ENCODE peak calls at places on chromosomes 11 and 22, in eight cellular contexts. One of them, this sample, is unnamed. For H3K4me1 and H3K36me3, the result is how much of the 10 kb centered on the place peaks cover.

GRCh38 chr11:129117595-129118350 is 74.4 kb downstream of the ARHGAP32 start:
- DNase-seq in MM.1S: peak
- DNase-seq in PC-9: peak
- DNase-seq in spleen: no peak
- DNase-seq in upper lobe of right lung: no peak
- DNase-seq in mucosa of descending colon: no peak
- DNase-seq in uterus: peak
- DNase-seq in OCI-LY7: peak
- DNase-seq in this sample: no peak

GRCh38 chr22:25447067-25447688 is 117.3 kb upstream of the GRK3 start:
- DNase-seq in MM.1S: no peak
- DNase-seq in PC-9: no peak
- DNase-seq in spleen: no peak
- DNase-seq in upper lobe of right lung: no peak
- DNase-seq in mucosa of descending colon: no peak
- DNase-seq in uterus: no peak
- DNase-seq in OCI-LY7: peak
- DNase-seq in this sample: no peak

GRCh38 chr11:76302707-76303395 is 78.1 kb downstream of the THAP12 start:
- DNase-seq in MM.1S: no peak
- DNase-seq in PC-9: no peak
- DNase-seq in spleen: no peak
- DNase-seq in upper lobe of right lung: no peak
- DNase-seq in mucosa of descending colon: no peak
- DNase-seq in uterus: no peak
- DNase-seq in OCI-LY7: no peak
- DNase-seq in this sample: no peak

GRCh38 chr22:25746012-25746373 is 4.0 kb downstream of the MYO18B start:
- DNase-seq in MM.1S: no peak
- DNase-seq in PC-9: no peak
- DNase-seq in spleen: no peak
- DNase-seq in upper lobe of right lung: no peak
- DNase-seq in mucosa of descending colon: no peak
- DNase-seq in uterus: no peak
- DNase-seq in OCI-LY7: no peak
- DNase-seq in this sample: no peak

GRCh38 chr22:21443735-21444421 is 23.3 kb upstream of the TMEM191C start:
- DNase-seq in MM.1S: no peak
- DNase-seq in PC-9: no peak
- DNase-seq in spleen: peak
- DNase-seq in upper lobe of right lung: peak
- DNase-seq in mucosa of descending colon: peak
- DNase-seq in uterus: no peak
- DNase-seq in OCI-LY7: no peak
- DNase-seq in this sample: peak

GRCh38 chr11:24233041-24233440 is 263.8 kb upstream of the LUZP2 start:
- DNase-seq in MM.1S: peak
- DNase-seq in PC-9: no peak
- DNase-seq in spleen: no peak
- DNase-seq in upper lobe of right lung: no peak
- DNase-seq in mucosa of descending colon: no peak
- DNase-seq in uterus: no peak
- DNase-seq in OCI-LY7: no peak
- DNase-seq in this sample: no peak

GRCh38 chr11:35303596-35304392 is 115.6 kb downstream of the SLC1A2 start:
- DNase-seq in MM.1S: no peak
- DNase-seq in PC-9: no peak
- DNase-seq in spleen: no peak
- DNase-seq in upper lobe of right lung: peak
- DNase-seq in mucosa of descending colon: no peak
- DNase-seq in uterus: peak
- DNase-seq in OCI-LY7: no peak
- DNase-seq in this sample: peak

GRCh38 chr22:39748877-39749276 is 144.7 kb downstream of the ENTHD1 start:
- DNase-seq in MM.1S: no peak
- DNase-seq in PC-9: no peak
- DNase-seq in spleen: no peak
- DNase-seq in upper lobe of right lung: no peak
- DNase-seq in mucosa of descending colon: no peak
- DNase-seq in uterus: no peak
- DNase-seq in OCI-LY7: no peak
- DNase-seq in this sample: no peak

GRCh38 chr11:2990617-2991476 is 1.3 kb downstream of the NAP1L4 start:
- DNase-seq in MM.1S: peak
- DNase-seq in PC-9: no peak
- DNase-seq in spleen: no peak
- DNase-seq in upper lobe of right lung: no peak
- DNase-seq in mucosa of descending colon: no peak
- DNase-seq in uterus: no peak
- DNase-seq in OCI-LY7: peak
- DNase-seq in this sample: no peak

GRCh38 chr22:49377306-49377705 is 450.4 kb downstream of the BRD1 start:
- DNase-seq in MM.1S: no peak
- DNase-seq in PC-9: no peak
- DNase-seq in spleen: peak
- DNase-seq in upper lobe of right lung: peak
- DNase-seq in mucosa of descending colon: no peak
- DNase-seq in uterus: no peak
- DNase-seq in OCI-LY7: no peak
- DNase-seq in this sample: no peak

GRCh38 chr11:110801328-110801727 is 89.1 kb upstream of the ARHGAP20 start:
- DNase-seq in MM.1S: no peak
- DNase-seq in PC-9: no peak
- DNase-seq in spleen: no peak
- DNase-seq in upper lobe of right lung: no peak
- DNase-seq in mucosa of descending colon: no peak
- DNase-seq in uterus: no peak
- DNase-seq in OCI-LY7: no peak
- DNase-seq in this sample: no peak

GRCh38 chr11:35082322-35083180 is 56.4 kb upstream of the CD44 start:
- DNase-seq in MM.1S: peak
- DNase-seq in PC-9: peak
- DNase-seq in spleen: peak
- DNase-seq in upper lobe of right lung: peak
- DNase-seq in mucosa of descending colon: peak
- DNase-seq in uterus: peak
- DNase-seq in OCI-LY7: peak
- DNase-seq in this sample: peak

GRCh38 chr22:26949193-26949592 is 291.8 kb downstream of the MIAT start:
- DNase-seq in MM.1S: no peak
- DNase-seq in PC-9: peak
- DNase-seq in spleen: no peak
- DNase-seq in upper lobe of right lung: no peak
- DNase-seq in mucosa of descending colon: no peak
- DNase-seq in uterus: no peak
- DNase-seq in OCI-LY7: no peak
- DNase-seq in this sample: no peak

GRCh38 chr22:45159652-45160462 is 3.9 kb upstream of the NUP50 start:
- DNase-seq in MM.1S: no peak
- DNase-seq in PC-9: no peak
- DNase-seq in spleen: no peak
- DNase-seq in upper lobe of right lung: no peak
- DNase-seq in mucosa of descending colon: no peak
- DNase-seq in uterus: no peak
- DNase-seq in OCI-LY7: no peak
- DNase-seq in this sample: no peak

GRCh38 chr22:45208993-45209838 is 31.5 kb downstream of the KIAA0930 start:
- DNase-seq in MM.1S: no peak
- DNase-seq in PC-9: no peak
- DNase-seq in spleen: peak
- DNase-seq in upper lobe of right lung: no peak
- DNase-seq in mucosa of descending colon: peak
- DNase-seq in uterus: no peak
- DNase-seq in OCI-LY7: no peak
- DNase-seq in this sample: no peak

GRCh38 chr11:65036931-65037330 is 4.1 kb upstream of the SAC3D1 start:
- DNase-seq in MM.1S: no peak
- DNase-seq in PC-9: peak
- DNase-seq in spleen: no peak
- DNase-seq in upper lobe of right lung: peak
- DNase-seq in mucosa of descending colon: peak
- DNase-seq in uterus: no peak
- DNase-seq in OCI-LY7: no peak
- DNase-seq in this sample: no peak

GRCh38 chr11:62710001-62710345 is 2.5 kb downstream of the GNG3 start:
- DNase-seq in MM.1S: peak
- DNase-seq in PC-9: no peak
- DNase-seq in spleen: no peak
- DNase-seq in upper lobe of right lung: peak
- DNase-seq in mucosa of descending colon: no peak
- DNase-seq in uterus: no peak
- DNase-seq in OCI-LY7: no peak
- DNase-seq in this sample: no peak

GRCh38 chr11:102244681-102245409 is 72.4 kb upstream of the BIRC3 start:
- DNase-seq in MM.1S: no peak
- DNase-seq in PC-9: peak
- DNase-seq in spleen: no peak
- DNase-seq in upper lobe of right lung: no peak
- DNase-seq in mucosa of descending colon: no peak
- DNase-seq in uterus: no peak
- DNase-seq in OCI-LY7: no peak
- DNase-seq in this sample: no peak

GRCh38 chr11:44758996-44759395 is 32.2 kb downstream of the TSPAN18 start:
- DNase-seq in MM.1S: no peak
- DNase-seq in PC-9: no peak
- DNase-seq in spleen: no peak
- DNase-seq in upper lobe of right lung: no peak
- DNase-seq in mucosa of descending colon: no peak
- DNase-seq in uterus: no peak
- DNase-seq in OCI-LY7: no peak
- DNase-seq in this sample: peak

GRCh38 chr22:43945632-43946390 is 9.4 kb upstream of the SAMM50 start:
- DNase-seq in MM.1S: peak
- DNase-seq in PC-9: peak
- DNase-seq in spleen: peak
- DNase-seq in upper lobe of right lung: peak
- DNase-seq in mucosa of descending colon: no peak
- DNase-seq in uterus: no peak
- DNase-seq in OCI-LY7: peak
- DNase-seq in this sample: no peak
- TF ChIP-seq CTCF in MM.1S: peak
- TF ChIP-seq CTCF in PC-9: peak
- TF ChIP-seq CTCF in spleen: peak
- TF ChIP-seq CTCF in upper lobe of right lung: peak
- TF ChIP-seq CTCF in mucosa of descending colon: peak
- TF ChIP-seq CTCF in uterus: peak
- TF ChIP-seq CTCF in OCI-LY7: peak
- TF ChIP-seq CTCF in this sample: peak

GRCh38 chr22:28245579-28246224 is 326.6 kb upstream of the PITPNB start:
- DNase-seq in MM.1S: no peak
- DNase-seq in PC-9: no peak
- DNase-seq in spleen: no peak
- DNase-seq in upper lobe of right lung: no peak
- DNase-seq in mucosa of descending colon: no peak
- DNase-seq in uterus: no peak
- DNase-seq in OCI-LY7: no peak
- DNase-seq in this sample: no peak
- H3K4me1 ChIP-seq in MM.1S: under half
- H3K4me1 ChIP-seq in PC-9: under half
- H3K4me1 ChIP-seq in spleen: under half
- H3K4me1 ChIP-seq in upper lobe of right lung: under half
- H3K4me1 ChIP-seq in mucosa of descending colon: under half
- H3K4me1 ChIP-seq in uterus: under half
- H3K4me1 ChIP-seq in OCI-LY7: under half
- H3K4me1 ChIP-seq in this sample: under half

GRCh38 chr11:72700026-72700610 is 25.9 kb upstream of the PDE2A start:
- DNase-seq in MM.1S: no peak
- DNase-seq in PC-9: no peak
- DNase-seq in spleen: no peak
- DNase-seq in upper lobe of right lung: no peak
- DNase-seq in mucosa of descending colon: no peak
- DNase-seq in uterus: no peak
- DNase-seq in OCI-LY7: no peak
- DNase-seq in this sample: no peak

GRCh38 chr11:72701466-72701865 is 27.2 kb upstream of the PDE2A start:
- DNase-seq in MM.1S: no peak
- DNase-seq in PC-9: no peak
- DNase-seq in spleen: no peak
- DNase-seq in upper lobe of right lung: no peak
- DNase-seq in mucosa of descending colon: no peak
- DNase-seq in uterus: no peak
- DNase-seq in OCI-LY7: no peak
- DNase-seq in this sample: no peak

GRCh38 chr11:72695354-72695753 is 21.1 kb upstream of the PDE2A start:
- DNase-seq in MM.1S: no peak
- DNase-seq in PC-9: no peak
- DNase-seq in spleen: no peak
- DNase-seq in upper lobe of right lung: peak
- DNase-seq in mucosa of descending colon: no peak
- DNase-seq in uterus: no peak
- DNase-seq in OCI-LY7: no peak
- DNase-seq in this sample: no peak

GRCh38 chr11:72696866-72697428 is 22.7 kb upstream of the PDE2A start:
- DNase-seq in MM.1S: no peak
- DNase-seq in PC-9: no peak
- DNase-seq in spleen: no peak
- DNase-seq in upper lobe of right lung: no peak
- DNase-seq in mucosa of descending colon: no peak
- DNase-seq in uterus: peak
- DNase-seq in OCI-LY7: no peak
- DNase-seq in this sample: no peak

DNA sequence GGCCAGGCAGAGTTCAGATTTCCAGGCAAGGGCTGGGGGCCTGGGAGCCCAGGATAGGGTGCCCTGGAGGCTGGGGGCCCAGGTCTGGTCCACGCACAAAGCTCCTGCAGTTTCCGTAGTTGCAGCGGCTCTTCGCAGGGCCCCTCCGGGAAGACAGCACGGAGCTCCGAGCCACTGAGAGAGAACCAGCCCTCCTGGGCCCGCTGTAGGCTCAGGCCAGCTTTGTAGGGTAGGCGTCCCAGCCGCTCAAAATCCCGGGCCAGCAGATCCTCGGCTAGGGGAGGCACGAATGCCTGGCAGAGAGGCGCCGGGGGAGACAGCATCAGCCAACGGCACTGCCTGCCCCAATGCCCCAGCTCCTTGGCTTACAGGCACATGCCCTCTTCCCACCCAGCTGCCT is 23.6 kb upstream of the PDE2A start:
- DNase-seq in MM.1S: no peak
- DNase-seq in PC-9: no peak
- DNase-seq in spleen: no peak
- DNase-seq in upper lobe of right lung: no peak
- DNase-seq in mucosa of descending colon: no peak
- DNase-seq in uterus: no peak
- DNase-seq in OCI-LY7: no peak
- DNase-seq in this sample: no peak
- H3K36me3 ChIP-seq in MM.1S: under half
- H3K36me3 ChIP-seq in PC-9: under half
- H3K36me3 ChIP-seq in spleen: half or more
- H3K36me3 ChIP-seq in upper lobe of right lung: half or more
- H3K36me3 ChIP-seq in mucosa of descending colon: under half
- H3K36me3 ChIP-seq in uterus: under half
- H3K36me3 ChIP-seq in OCI-LY7: half or more
- H3K36me3 ChIP-seq in this sample: half or more

DNA sequence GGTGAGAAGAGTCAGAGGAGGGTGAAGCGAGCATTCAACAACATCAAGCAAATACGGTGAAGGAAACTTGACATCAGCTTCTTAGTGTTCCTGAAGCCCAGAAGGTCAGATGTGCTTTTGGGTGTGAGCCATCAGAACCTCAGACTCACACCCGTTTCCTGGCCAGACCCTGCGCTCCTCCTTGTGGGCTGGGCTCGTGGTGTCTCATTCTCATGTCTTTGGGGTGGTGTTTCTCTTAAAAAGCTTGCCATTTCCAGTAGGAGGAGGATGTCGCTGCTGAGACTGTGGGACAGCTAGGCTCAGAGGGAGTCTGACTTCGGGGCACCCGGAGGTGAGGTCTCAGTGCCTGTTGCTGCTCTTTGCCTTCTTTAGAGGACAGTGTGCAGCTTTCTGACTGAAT is 24.2 kb downstream of the PPFIBP2 start:
- DNase-seq in MM.1S: no peak
- DNase-seq in PC-9: no peak
- DNase-seq in spleen: no peak
- DNase-seq in upper lobe of right lung: no peak
- DNase-seq in mucosa of descending colon: no peak
- DNase-seq in uterus: peak
- DNase-seq in OCI-LY7: no peak
- DNase-seq in this sample: peak
- TF ChIP-seq CTCF in MM.1S: no peak
- TF ChIP-seq CTCF in PC-9: no peak
- TF ChIP-seq CTCF in spleen: no peak
- TF ChIP-seq CTCF in upper lobe of right lung: no peak
- TF ChIP-seq CTCF in mucosa of descending colon: no peak
- TF ChIP-seq CTCF in uterus: no peak
- TF ChIP-seq CTCF in OCI-LY7: no peak
- TF ChIP-seq CTCF in this sample: no peak

This sample was measured in right atrium auricular region.